ENCODE peak calls at places on chromosomes 11 and 22, in eight cellular contexts. W, U, R, M, Z, D, J and Q are unnamed samples.

GRCh38 chr11:61679301-61679700 is 890 bp upstream of the DAGLA start:
- DNase-seq in W (no peak), U (no peak), R (no peak), M (no peak), Z (no peak), D (no peak), J (no peak), Q (no peak)

GRCh38 chr11:69862331-69862761 is 43.1 kb upstream of the FGF3 start:
- DNase-seq in W (no peak), U (no peak), R (no peak), M (no peak), Z (no peak), D (no peak), J (no peak), Q (no peak)

GRCh38 chr22:37340331-37341262 is 58.3 kb downstream of the CYTH4 start:
- DNase-seq in W (no peak), U (no peak), R (peak; percentile 85), M (no peak), Z (no peak), D (no peak), J (no peak), Q (no peak)

GRCh38 chr11:64989416-64989815 is 7.4 kb downstream of the BATF2 start:
- DNase-seq in W (no peak), U (no peak), R (no peak), M (no peak), Z (no peak), D (no peak), J (no peak), Q (no peak)

GRCh38 chr11:444397-445144 is 2.8 kb upstream of the ANO9 start:
- DNase-seq in W (no peak), U (no peak), R (no peak), M (no peak), Z (peak; percentile 68), D (peak; percentile 58), J (no peak), Q (peak; percentile 16)

GRCh38 chr22:20203142-20204099 is 52.6 kb upstream of the CCDC188 start:
- DNase-seq in W (no peak), U (no peak), R (peak; percentile 82), M (no peak), Z (peak; percentile 89), D (peak; percentile 6), J (no peak), Q (no peak)

GRCh38 chr11:31106963-31107576 is 262.5 kb downstream of the DCDC1 start:
- DNase-seq in W (peak; percentile 65), U (peak; percentile 10), R (peak; percentile 54), M (no peak), Z (peak; percentile 49), D (peak; percentile 11), J (peak; percentile 33), Q (peak; percentile 15)

GRCh38 chr22:37428649-37429586 is 1.6 kb upstream of the ELFN2 start:
- DNase-seq in W (peak; percentile 53), U (peak; percentile 51), R (peak; percentile 43), M (no peak), Z (peak; percentile 61), D (peak; percentile 57), J (peak; percentile 10), Q (peak; percentile 48)

GRCh38 chr22:42001127-42001526 is 2.5 kb downstream of the WBP2NL start:
- DNase-seq in W (no peak), U (no peak), R (no peak), M (no peak), Z (no peak), D (no peak), J (no peak), Q (no peak)

GRCh38 chr11:130609121-130610035 is 160.9 kb downstream of the ADAMTS15 start:
- DNase-seq in W (no peak), U (no peak), R (peak; percentile 42), M (peak; percentile 94), Z (peak; percentile 39), D (peak; percentile 96), J (no peak), Q (peak; percentile 83)

GRCh38 chr11:131311746-131312145 is 58.7 kb upstream of the NTM start:
- DNase-seq in W (no peak), U (no peak), R (no peak), M (no peak), Z (no peak), D (no peak), J (no peak), Q (no peak)

GRCh38 chr11:128739589-128739988 is 45.7 kb downstream of the FLI1 start:
- DNase-seq in W (no peak), U (no peak), R (no peak), M (no peak), Z (no peak), D (no peak), J (no peak), Q (no peak)